ENCODE peak calls at places on chromosomes 7 and 10, in nine cellular contexts. One of them, this sample, is unnamed.

GRCh38 chr7:142508251-142508650 is 241.0 kb upstream of the PRSS1 start:
- DNase-seq in A549: no peak
- DNase-seq in LoVo: peak
- DNase-seq in neural crest cell: no peak
- DNase-seq in heart left ventricle: no peak
- DNase-seq in G401: no peak
- DNase-seq in activated naive CD4-positive, alpha-beta T cell: no peak
- DNase-seq in GM13976: no peak
- DNase-seq in body of pancreas: no peak
- DNase-seq in this sample: no peak

GRCh38 chr10:117007080-117007479 is 2.1 kb upstream of the SHTN1 start:
- DNase-seq in A549: peak
- DNase-seq in LoVo: peak
- DNase-seq in neural crest cell: no peak
- DNase-seq in heart left ventricle: no peak
- DNase-seq in G401: no peak
- DNase-seq in activated naive CD4-positive, alpha-beta T cell: no peak
- DNase-seq in GM13976: no peak
- DNase-seq in body of pancreas: no peak
- DNase-seq in this sample: no peak

GRCh38 chr7:85025312-85025756 is 161.5 kb downstream of the SEMA3D start:
- DNase-seq in A549: no peak
- DNase-seq in LoVo: peak
- DNase-seq in neural crest cell: no peak
- DNase-seq in heart left ventricle: peak
- DNase-seq in G401: no peak
- DNase-seq in activated naive CD4-positive, alpha-beta T cell: no peak
- DNase-seq in GM13976: no peak
- DNase-seq in body of pancreas: peak
- DNase-seq in this sample: peak

GRCh38 chr10:100670828-100671479 is 74.4 kb upstream of the PAX2 start:
- DNase-seq in A549: peak
- DNase-seq in LoVo: peak
- DNase-seq in neural crest cell: peak
- DNase-seq in heart left ventricle: no peak
- DNase-seq in G401: no peak
- DNase-seq in activated naive CD4-positive, alpha-beta T cell: peak
- DNase-seq in GM13976: peak
- DNase-seq in body of pancreas: peak
- DNase-seq in this sample: no peak

GRCh38 chr7:1812693-1813393 is 142.8 kb downstream of the ELFN1 start:
- DNase-seq in A549: no peak
- DNase-seq in LoVo: no peak
- DNase-seq in neural crest cell: no peak
- DNase-seq in heart left ventricle: no peak
- DNase-seq in G401: peak
- DNase-seq in activated naive CD4-positive, alpha-beta T cell: no peak
- DNase-seq in GM13976: peak
- DNase-seq in body of pancreas: no peak
- DNase-seq in this sample: no peak

GRCh38 chr10:17109475-17110207 is 20.0 kb downstream of the CUBN start:
- DNase-seq in A549: peak
- DNase-seq in LoVo: no peak
- DNase-seq in neural crest cell: no peak
- DNase-seq in heart left ventricle: no peak
- DNase-seq in G401: no peak
- DNase-seq in activated naive CD4-positive, alpha-beta T cell: no peak
- DNase-seq in GM13976: no peak
- DNase-seq in body of pancreas: no peak
- DNase-seq in this sample: no peak

GRCh38 chr10:30432631-30433285 is 1.2 kb upstream of the MAP3K8 start:
- DNase-seq in A549: peak
- DNase-seq in LoVo: peak
- DNase-seq in neural crest cell: no peak
- DNase-seq in heart left ventricle: peak
- DNase-seq in G401: no peak
- DNase-seq in activated naive CD4-positive, alpha-beta T cell: no peak
- DNase-seq in GM13976: peak
- DNase-seq in body of pancreas: peak
- DNase-seq in this sample: peak

GRCh38 chr10:103281753-103282152 is 4.8 kb downstream of the INA start:
- DNase-seq in A549: no peak
- DNase-seq in LoVo: no peak
- DNase-seq in neural crest cell: peak
- DNase-seq in heart left ventricle: no peak
- DNase-seq in G401: peak
- DNase-seq in activated naive CD4-positive, alpha-beta T cell: no peak
- DNase-seq in GM13976: no peak
- DNase-seq in body of pancreas: no peak
- DNase-seq in this sample: no peak

GRCh38 chr7:39587393-39587792 is 21.2 kb downstream of the YAE1 start:
- DNase-seq in A549: no peak
- DNase-seq in LoVo: no peak
- DNase-seq in neural crest cell: no peak
- DNase-seq in heart left ventricle: no peak
- DNase-seq in G401: no peak
- DNase-seq in activated naive CD4-positive, alpha-beta T cell: no peak
- DNase-seq in GM13976: no peak
- DNase-seq in body of pancreas: no peak
- DNase-seq in this sample: no peak

GRCh38 chr10:34407227-34407626 is 407.9 kb downstream of the PARD3 start:
- DNase-seq in A549: peak
- DNase-seq in LoVo: no peak
- DNase-seq in neural crest cell: no peak
- DNase-seq in heart left ventricle: no peak
- DNase-seq in G401: no peak
- DNase-seq in activated naive CD4-positive, alpha-beta T cell: no peak
- DNase-seq in GM13976: no peak
- DNase-seq in body of pancreas: no peak
- DNase-seq in this sample: no peak

GRCh38 chr10:100315603-100316002 is 14.4 kb downstream of the PKD2L1 start:
- DNase-seq in A549: no peak
- DNase-seq in LoVo: no peak
- DNase-seq in neural crest cell: no peak
- DNase-seq in heart left ventricle: no peak
- DNase-seq in G401: no peak
- DNase-seq in activated naive CD4-positive, alpha-beta T cell: no peak
- DNase-seq in GM13976: no peak
- DNase-seq in body of pancreas: no peak
- DNase-seq in this sample: no peak

GRCh38 chr10:4656576-4657194 is 169.3 kb upstream of the AKR1E2 start:
- DNase-seq in A549: peak
- DNase-seq in LoVo: peak
- DNase-seq in neural crest cell: peak
- DNase-seq in heart left ventricle: peak
- DNase-seq in G401: peak
- DNase-seq in activated naive CD4-positive, alpha-beta T cell: no peak
- DNase-seq in GM13976: peak
- DNase-seq in body of pancreas: peak
- DNase-seq in this sample: peak

GRCh38 chr7:11281953-11282352 is 308.3 kb downstream of the PHF14 start:
- DNase-seq in A549: no peak
- DNase-seq in LoVo: no peak
- DNase-seq in neural crest cell: no peak
- DNase-seq in heart left ventricle: no peak
- DNase-seq in G401: no peak
- DNase-seq in activated naive CD4-positive, alpha-beta T cell: no peak
- DNase-seq in GM13976: no peak
- DNase-seq in body of pancreas: no peak
- DNase-seq in this sample: no peak

GRCh38 chr7:152313879-152314604 is 121.8 kb downstream of the KMT2C start:
- DNase-seq in A549: peak
- DNase-seq in LoVo: peak
- DNase-seq in neural crest cell: no peak
- DNase-seq in heart left ventricle: peak
- DNase-seq in G401: no peak
- DNase-seq in activated naive CD4-positive, alpha-beta T cell: no peak
- DNase-seq in GM13976: no peak
- DNase-seq in body of pancreas: peak
- DNase-seq in this sample: no peak

GRCh38 chr7:2575733-2576350 is 17.1 kb downstream of the IQCE start:
- DNase-seq in A549: no peak
- DNase-seq in LoVo: no peak
- DNase-seq in neural crest cell: no peak
- DNase-seq in heart left ventricle: no peak
- DNase-seq in G401: no peak
- DNase-seq in activated naive CD4-positive, alpha-beta T cell: no peak
- DNase-seq in GM13976: no peak
- DNase-seq in body of pancreas: no peak
- DNase-seq in this sample: no peak

This sample was measured in right lobe of liver.